ENCODE peak calls at places on chromosomes 3 and 15, in seven cellular contexts. X is endodermal cell; V is naive thymus-derived CD4-positive, alpha-beta T cell; L is astrocyte of the spinal cord; Q is left colon; H is keratinocyte; K is head of caudate nucleus. C is an unnamed sample.

GRCh38 chr15:59140422-59141226 is 35.7 kb downstream of the CCNB2 start:
- DNase-seq in X (no peak), V (no peak), L (no peak), Q (peak), H (no peak), K (no peak), C (no peak)

GRCh38 chr3:65259946-65260345 is 572.1 kb upstream of the ADAMTS9 start:
- DNase-seq in X (no peak), V (no peak), L (no peak), Q (no peak), H (no peak), K (no peak), C (no peak)

GRCh38 chr15:58299311-58299850 is 132.4 kb upstream of the LIPC start:
- DNase-seq in X (no peak), V (no peak), L (peak), Q (no peak), H (no peak), K (no peak), C (no peak)

GRCh38 chr3:32818431-32819085 is 761 bp downstream of the TRIM71 start:
- DNase-seq in X (peak), V (no peak), L (no peak), Q (no peak), H (no peak), K (no peak), C (no peak)

GRCh38 chr15:101121511-101122090 is 130.2 kb downstream of the CHSY1 start:
- DNase-seq in X (peak), V (peak), L (peak), Q (peak), H (no peak), K (peak), C (peak)

GRCh38 chr15:36278219-36278618 is 301.2 kb upstream of the CDIN1 start:
- DNase-seq in X (peak), V (no peak), L (peak), Q (no peak), H (no peak), K (no peak), C (no peak)

GRCh38 chr15:23438816-23439466 is 8.1 kb downstream of the GOLGA6L2 start:
- DNase-seq in X (no peak), V (no peak), L (no peak), Q (peak), H (no peak), K (no peak), C (no peak)

GRCh38 chr3:148500791-148501360 is 196.8 kb upstream of the AGTR1 start:
- DNase-seq in X (no peak), V (no peak), L (no peak), Q (no peak), H (no peak), K (no peak), C (no peak)

GRCh38 chr3:115227461-115227860 is 80.4 kb upstream of the ZBTB20 start:
- DNase-seq in X (no peak), V (no peak), L (peak), Q (no peak), H (no peak), K (no peak), C (no peak)

GRCh38 chr3:16048435-16049318 is 125.8 kb upstream of the GALNT15 start:
- DNase-seq in X (peak), V (no peak), L (peak), Q (no peak), H (no peak), K (peak), C (peak)

GRCh38 chr15:32642667-32643425 is 1.3 kb downstream of the SCG5 start:
- DNase-seq in X (peak), V (no peak), L (no peak), Q (no peak), H (no peak), K (no peak), C (no peak)

GRCh38 chr15:61205427-61205826 is 23.7 kb downstream of the RORA start:
- DNase-seq in X (no peak), V (no peak), L (peak), Q (no peak), H (no peak), K (no peak), C (no peak)

GRCh38 chr3:109559389-109559788 is 222.0 kb upstream of the DPPA4 start:
- DNase-seq in X (no peak), V (no peak), L (no peak), Q (no peak), H (no peak), K (no peak), C (no peak)

GRCh38 chr3:37183375-37183831 is 9.0 kb upstream of the LRRFIP2 start:
- DNase-seq in X (no peak), V (no peak), L (peak), Q (no peak), H (peak), K (no peak), C (no peak)

GRCh38 chr15:59999064-59999377 is 5.1 kb upstream of the FOXB1 start:
- DNase-seq in X (peak), V (no peak), L (no peak), Q (no peak), H (no peak), K (no peak), C (no peak)

GRCh38 chr3:160677459-160677901 is 520 bp downstream of the ARL14 start:
- DNase-seq in X (peak), V (no peak), L (peak), Q (peak), H (no peak), K (no peak), C (no peak)

GRCh38 chr3:156253150-156253549 is 132.8 kb downstream of the KCNAB1 start:
- DNase-seq in X (no peak), V (no peak), L (no peak), Q (no peak), H (no peak), K (no peak), C (no peak)

GRCh38 chr3:70374179-70374578 is 61.7 kb upstream of the MDFIC2 start:
- DNase-seq in X (no peak), V (no peak), L (no peak), Q (no peak), H (no peak), K (no peak), C (no peak)

GRCh38 chr15:42364529-42364928 is 5.2 kb downstream of the CAPN3 start:
- DNase-seq in X (no peak), V (no peak), L (no peak), Q (no peak), H (no peak), K (peak), C (no peak)

GRCh38 chr3:132222868-132223538 is 94.2 kb upstream of the ACP3 start:
- DNase-seq in X (no peak), V (no peak), L (no peak), Q (no peak), H (no peak), K (no peak), C (no peak)

GRCh38 chr3:127042634-127043033 is 59.7 kb downstream of the PLXNA1 start:
- DNase-seq in X (no peak), V (no peak), L (no peak), Q (no peak), H (no peak), K (no peak), C (no peak)

GRCh38 chr3:161273589-161274218 is 52.6 kb downstream of the NMD3 start:
- DNase-seq in X (no peak), V (no peak), L (peak), Q (no peak), H (no peak), K (peak), C (no peak)

GRCh38 chr3:42229942-42230688 is 35.9 kb downstream of the CCK start:
- DNase-seq in X (peak), V (no peak), L (peak), Q (no peak), H (peak), K (peak), C (no peak)

GRCh38 chr3:16568115-16568514 is 37.1 kb downstream of the DAZL start:
- DNase-seq in X (no peak), V (no peak), L (no peak), Q (no peak), H (no peak), K (no peak), C (no peak)

GRCh38 chr15:68430471-68431036 is 1.4 kb downstream of the ITGA11 start:
- DNase-seq in X (peak), V (no peak), L (no peak), Q (no peak), H (no peak), K (no peak), C (no peak)

GRCh38 chr3:128547368-128547987 is 54.5 kb upstream of the GATA2 start:
- DNase-seq in X (no peak), V (no peak), L (peak), Q (no peak), H (no peak), K (no peak), C (no peak)

GRCh38 chr15:37078566-37078965 is 21.8 kb downstream of the MEIS2 start:
- DNase-seq in X (no peak), V (no peak), L (no peak), Q (no peak), H (no peak), K (no peak), C (no peak)

GRCh38 chr3:37491343-37491742 is 317.0 kb upstream of the LRRFIP2 start:
- DNase-seq in X (peak), V (no peak), L (no peak), Q (no peak), H (no peak), K (no peak), C (no peak)

GRCh38 chr15:67196672-67197363 is 57.6 kb downstream of the AAGAB start:
- DNase-seq in X (no peak), V (no peak), L (peak), Q (no peak), H (no peak), K (no peak), C (no peak)

GRCh38 chr3:143188881-143189280 is 69.3 kb downstream of the CHST2 start:
- DNase-seq in X (no peak), V (no peak), L (no peak), Q (no peak), H (no peak), K (no peak), C (no peak)

GRCh38 chr3:38588995-38589937 is 60.2 kb downstream of the SCN5A start:
- DNase-seq in X (peak), V (no peak), L (no peak), Q (peak), H (no peak), K (no peak), C (no peak)

GRCh38 chr3:33201195-33201594 is 17.4 kb downstream of the SUSD5 start:
- DNase-seq in X (no peak), V (no peak), L (no peak), Q (no peak), H (no peak), K (no peak), C (no peak)

GRCh38 chr15:89179966-89180875 is 41.2 kb downstream of the RLBP1 start:
- DNase-seq in X (no peak), V (no peak), L (peak), Q (no peak), H (no peak), K (no peak), C (no peak)

GRCh38 chr15:61243984-61244593 is 15.0 kb upstream of the RORA start:
- DNase-seq in X (no peak), V (no peak), L (no peak), Q (no peak), H (no peak), K (no peak), C (no peak)

GRCh38 chr15:73371812-73372211 is 3.1 kb upstream of the HCN4 start:
- DNase-seq in X (no peak), V (no peak), L (no peak), Q (no peak), H (no peak), K (no peak), C (no peak)

GRCh38 chr3:32143849-32144757 is 37.7 kb downstream of the GPD1L start:
- DNase-seq in X (peak), V (no peak), L (peak), Q (no peak), H (peak), K (peak), C (peak)

GRCh38 chr3:34405159-34405558 is 606.7 kb downstream of the PDCD6IP start:
- DNase-seq in X (no peak), V (no peak), L (no peak), Q (no peak), H (no peak), K (no peak), C (no peak)

GRCh38 chr15:99613887-99614642 is 48.3 kb downstream of the MEF2A start:
- DNase-seq in X (no peak), V (no peak), L (peak), Q (no peak), H (no peak), K (no peak), C (no peak)

GRCh38 chr15:70014311-70014707 is 83.4 kb downstream of the TLE3 start:
- DNase-seq in X (peak), V (no peak), L (no peak), Q (no peak), H (no peak), K (no peak), C (no peak)